ENCODE peak calls at places on chromosome 3, in seven cellular contexts. K, N, B, J, G, F and W are unnamed samples.

GRCh38 chr3:38549082-38549481 is 52.9 kb downstream of the EXOG start:
- DNase-seq in K (no peak), N (no peak), B (no peak), J (no peak), G (no peak), F (no peak), W (no peak)

GRCh38 chr3:71370467-71370866 is 213.1 kb downstream of the FOXP1 start:
- DNase-seq in K (no peak), N (no peak), B (no peak), J (no peak), G (no peak), F (no peak), W (no peak)

GRCh38 chr3:187737401-187738088 is 7.7 kb downstream of the BCL6 start:
- DNase-seq in K (peak), N (no peak), B (no peak), J (peak), G (peak), F (no peak), W (peak)

GRCh38 chr3:69205385-69205784 is 83.0 kb upstream of the LMOD3 start:
- DNase-seq in K (no peak), N (no peak), B (no peak), J (no peak), G (no peak), F (no peak), W (no peak)

GRCh38 chr3:16350041-16350952 is 85.3 kb downstream of the OXNAD1 start:
- DNase-seq in K (no peak), N (no peak), B (no peak), J (no peak), G (peak), F (no peak), W (no peak)

GRCh38 chr3:54986294-54986693 is 58.4 kb upstream of the LRTM1 start:
- DNase-seq in K (no peak), N (no peak), B (no peak), J (no peak), G (no peak), F (no peak), W (no peak)

GRCh38 chr3:141610993-141611392 is 124.2 kb downstream of the RASA2 start:
- DNase-seq in K (no peak), N (no peak), B (no peak), J (no peak), G (no peak), F (no peak), W (no peak)

GRCh38 chr3:40718209-40718608 is 193.4 kb downstream of the ZNF621 start:
- DNase-seq in K (no peak), N (no peak), B (no peak), J (no peak), G (no peak), F (no peak), W (no peak)

GRCh38 chr3:84074767-84075166 is 884.0 kb upstream of the CADM2 start:
- DNase-seq in K (no peak), N (no peak), B (no peak), J (no peak), G (peak), F (no peak), W (no peak)

GRCh38 chr3:190362258-190362657 is 25.7 kb upstream of the CLDN16 start:
- DNase-seq in K (no peak), N (no peak), B (no peak), J (no peak), G (no peak), F (no peak), W (no peak)

GRCh38 chr3:141959921-141960554 is 83.6 kb downstream of the ATP1B3 start:
- DNase-seq in K (no peak), N (no peak), B (no peak), J (no peak), G (peak), F (no peak), W (peak)

GRCh38 chr3:67653425-67654098 is 850 bp downstream of the SUCLG2 start:
- DNase-seq in K (no peak), N (no peak), B (no peak), J (no peak), G (no peak), F (no peak), W (peak)

GRCh38 chr3:63607716-63608115 is 44.8 kb upstream of the SNTN start:
- DNase-seq in K (no peak), N (no peak), B (no peak), J (no peak), G (no peak), F (no peak), W (no peak)

GRCh38 chr3:61610316-61610715 is 48.9 kb downstream of the PTPRG start:
- DNase-seq in K (no peak), N (no peak), B (no peak), J (no peak), G (no peak), F (no peak), W (no peak)

GRCh38 chr3:141828487-141829284 is 47.8 kb upstream of the ATP1B3 start:
- DNase-seq in K (no peak), N (no peak), B (no peak), J (no peak), G (no peak), F (no peak), W (peak)

GRCh38 chr3:40152482-40153133 is 156.9 kb upstream of the EIF1B start:
- DNase-seq in K (no peak), N (no peak), B (no peak), J (no peak), G (no peak), F (no peak), W (no peak)